ENCODE peak calls at places on chromosome 19, in nine cellular contexts. One of them, this sample, is unnamed.

GRCh38 chr19:3507371-3508120 is 1.4 kb downstream of the FZR1 start:
- DNase-seq in activated CD4-positive, alpha-beta T cell treated with anti-CD3 and anti-CD28 coated beads, Interleukin-2, amount 50 U/mL, for 48 hours: peak; percentile 38
- DNase-seq in substantia nigra: no peak
- DNase-seq in NB4: no peak
- DNase-seq in brain microvascular endothelial cell: no peak
- DNase-seq in left ventricle myocardium inferior: no peak
- DNase-seq in neural crest cell: no peak
- DNase-seq in stimulated activated CD4-positive, alpha-beta T cell treated with anti-CD3 and anti-CD28 coated beads, Interleukin-1b, Interleukin-23, amount 100 ng/mL, for 24 hours: peak; percentile 25
- DNase-seq in stromal cell of bone marrow: no peak
- DNase-seq in this sample: no peak

GRCh38 chr19:38538793-38539528 is 78.8 kb downstream of the MAP4K1 start:
- DNase-seq in activated CD4-positive, alpha-beta T cell treated with anti-CD3 and anti-CD28 coated beads, Interleukin-2, amount 50 U/mL, for 48 hours: peak; percentile 24
- DNase-seq in substantia nigra: no peak
- DNase-seq in NB4: no peak
- DNase-seq in brain microvascular endothelial cell: no peak
- DNase-seq in left ventricle myocardium inferior: no peak
- DNase-seq in neural crest cell: no peak
- DNase-seq in stimulated activated CD4-positive, alpha-beta T cell treated with anti-CD3 and anti-CD28 coated beads, Interleukin-1b, Interleukin-23, amount 100 ng/mL, for 24 hours: no peak
- DNase-seq in stromal cell of bone marrow: no peak
- DNase-seq in this sample: no peak

GRCh38 chr19:15550847-15551182 is 42.5 kb downstream of the CYP4F22 start:
- DNase-seq in activated CD4-positive, alpha-beta T cell treated with anti-CD3 and anti-CD28 coated beads, Interleukin-2, amount 50 U/mL, for 48 hours: peak; percentile 33
- DNase-seq in substantia nigra: no peak
- DNase-seq in NB4: no peak
- DNase-seq in brain microvascular endothelial cell: no peak
- DNase-seq in left ventricle myocardium inferior: no peak
- DNase-seq in neural crest cell: no peak
- DNase-seq in stimulated activated CD4-positive, alpha-beta T cell treated with anti-CD3 and anti-CD28 coated beads, Interleukin-1b, Interleukin-23, amount 100 ng/mL, for 24 hours: no peak
- DNase-seq in stromal cell of bone marrow: no peak
- DNase-seq in this sample: no peak

GRCh38 chr19:2247433-2248101 is 1.6 kb upstream of the AMH start:
- DNase-seq in activated CD4-positive, alpha-beta T cell treated with anti-CD3 and anti-CD28 coated beads, Interleukin-2, amount 50 U/mL, for 48 hours: no peak
- DNase-seq in substantia nigra: no peak
- DNase-seq in NB4: no peak
- DNase-seq in brain microvascular endothelial cell: no peak
- DNase-seq in left ventricle myocardium inferior: no peak
- DNase-seq in neural crest cell: no peak
- DNase-seq in stimulated activated CD4-positive, alpha-beta T cell treated with anti-CD3 and anti-CD28 coated beads, Interleukin-1b, Interleukin-23, amount 100 ng/mL, for 24 hours: no peak
- DNase-seq in stromal cell of bone marrow: no peak
- DNase-seq in this sample: no peak

GRCh38 chr19:18939922-18940775 is 868 bp downstream of the HOMER3 start:
- DNase-seq in activated CD4-positive, alpha-beta T cell treated with anti-CD3 and anti-CD28 coated beads, Interleukin-2, amount 50 U/mL, for 48 hours: no peak
- DNase-seq in substantia nigra: peak; percentile 50
- DNase-seq in NB4: peak; percentile 83
- DNase-seq in brain microvascular endothelial cell: no peak
- DNase-seq in left ventricle myocardium inferior: peak; percentile 46
- DNase-seq in neural crest cell: peak; percentile 35
- DNase-seq in stimulated activated CD4-positive, alpha-beta T cell treated with anti-CD3 and anti-CD28 coated beads, Interleukin-1b, Interleukin-23, amount 100 ng/mL, for 24 hours: no peak
- DNase-seq in stromal cell of bone marrow: peak; percentile 35
- DNase-seq in this sample: no peak

GRCh38 chr19:3358919-3359849 is 7.2 kb upstream of the NFIC start:
- DNase-seq in activated CD4-positive, alpha-beta T cell treated with anti-CD3 and anti-CD28 coated beads, Interleukin-2, amount 50 U/mL, for 48 hours: peak; percentile 61
- DNase-seq in substantia nigra: peak; percentile 72
- DNase-seq in NB4: peak; percentile 59
- DNase-seq in brain microvascular endothelial cell: no peak
- DNase-seq in left ventricle myocardium inferior: peak; percentile 78
- DNase-seq in neural crest cell: no peak
- DNase-seq in stimulated activated CD4-positive, alpha-beta T cell treated with anti-CD3 and anti-CD28 coated beads, Interleukin-1b, Interleukin-23, amount 100 ng/mL, for 24 hours: peak; percentile 54
- DNase-seq in stromal cell of bone marrow: no peak
- DNase-seq in this sample: no peak

GRCh38 chr19:3459322-3459881 is 20.9 kb downstream of the SMIM24 start:
- DNase-seq in activated CD4-positive, alpha-beta T cell treated with anti-CD3 and anti-CD28 coated beads, Interleukin-2, amount 50 U/mL, for 48 hours: no peak
- DNase-seq in substantia nigra: peak; percentile 74
- DNase-seq in NB4: no peak
- DNase-seq in brain microvascular endothelial cell: peak; percentile 96
- DNase-seq in left ventricle myocardium inferior: peak; percentile 91
- DNase-seq in neural crest cell: no peak
- DNase-seq in stimulated activated CD4-positive, alpha-beta T cell treated with anti-CD3 and anti-CD28 coated beads, Interleukin-1b, Interleukin-23, amount 100 ng/mL, for 24 hours: no peak
- DNase-seq in stromal cell of bone marrow: peak; percentile 86
- DNase-seq in this sample: no peak

GRCh38 chr19:1324792-1325567 is 39.3 kb downstream of the EFNA2 start:
- DNase-seq in activated CD4-positive, alpha-beta T cell treated with anti-CD3 and anti-CD28 coated beads, Interleukin-2, amount 50 U/mL, for 48 hours: peak; percentile 28
- DNase-seq in substantia nigra: peak; percentile 46
- DNase-seq in NB4: peak; percentile 74
- DNase-seq in brain microvascular endothelial cell: peak; percentile 82
- DNase-seq in left ventricle myocardium inferior: peak; percentile 39
- DNase-seq in neural crest cell: no peak
- DNase-seq in stimulated activated CD4-positive, alpha-beta T cell treated with anti-CD3 and anti-CD28 coated beads, Interleukin-1b, Interleukin-23, amount 100 ng/mL, for 24 hours: peak; percentile 14
- DNase-seq in stromal cell of bone marrow: peak; percentile 67
- DNase-seq in this sample: no peak

GRCh38 chr19:58385313-58386165 is 1.5 kb upstream of the RPS5 start:
- DNase-seq in activated CD4-positive, alpha-beta T cell treated with anti-CD3 and anti-CD28 coated beads, Interleukin-2, amount 50 U/mL, for 48 hours: no peak
- DNase-seq in substantia nigra: no peak
- DNase-seq in NB4: peak; percentile 48
- DNase-seq in brain microvascular endothelial cell: no peak
- DNase-seq in left ventricle myocardium inferior: no peak
- DNase-seq in neural crest cell: no peak
- DNase-seq in stimulated activated CD4-positive, alpha-beta T cell treated with anti-CD3 and anti-CD28 coated beads, Interleukin-1b, Interleukin-23, amount 100 ng/mL, for 24 hours: no peak
- DNase-seq in stromal cell of bone marrow: no peak
- DNase-seq in this sample: no peak

GRCh38 chr19:32345261-32346207 is at the start of gene ZNF507:
- DNase-seq in activated CD4-positive, alpha-beta T cell treated with anti-CD3 and anti-CD28 coated beads, Interleukin-2, amount 50 U/mL, for 48 hours: peak; percentile 87
- DNase-seq in substantia nigra: peak; percentile 76
- DNase-seq in NB4: peak; percentile 73
- DNase-seq in brain microvascular endothelial cell: peak; percentile 65
- DNase-seq in left ventricle myocardium inferior: peak; percentile 83
- DNase-seq in neural crest cell: peak; percentile 86
- DNase-seq in stimulated activated CD4-positive, alpha-beta T cell treated with anti-CD3 and anti-CD28 coated beads, Interleukin-1b, Interleukin-23, amount 100 ng/mL, for 24 hours: peak; percentile 80
- DNase-seq in stromal cell of bone marrow: peak; percentile 58
- DNase-seq in this sample: peak; percentile 48

GRCh38 chr19:41708481-41708880 is at the start of gene CEACAM5:
- DNase-seq in activated CD4-positive, alpha-beta T cell treated with anti-CD3 and anti-CD28 coated beads, Interleukin-2, amount 50 U/mL, for 48 hours: no peak
- DNase-seq in substantia nigra: no peak
- DNase-seq in NB4: no peak
- DNase-seq in brain microvascular endothelial cell: no peak
- DNase-seq in left ventricle myocardium inferior: no peak
- DNase-seq in neural crest cell: no peak
- DNase-seq in stimulated activated CD4-positive, alpha-beta T cell treated with anti-CD3 and anti-CD28 coated beads, Interleukin-1b, Interleukin-23, amount 100 ng/mL, for 24 hours: no peak
- DNase-seq in stromal cell of bone marrow: no peak
- DNase-seq in this sample: no peak

GRCh38 chr19:4861147-4861546 is 6.3 kb downstream of the PLIN3 start:
- DNase-seq in activated CD4-positive, alpha-beta T cell treated with anti-CD3 and anti-CD28 coated beads, Interleukin-2, amount 50 U/mL, for 48 hours: no peak
- DNase-seq in substantia nigra: no peak
- DNase-seq in NB4: no peak
- DNase-seq in brain microvascular endothelial cell: no peak
- DNase-seq in left ventricle myocardium inferior: no peak
- DNase-seq in neural crest cell: no peak
- DNase-seq in stimulated activated CD4-positive, alpha-beta T cell treated with anti-CD3 and anti-CD28 coated beads, Interleukin-1b, Interleukin-23, amount 100 ng/mL, for 24 hours: no peak
- DNase-seq in stromal cell of bone marrow: no peak
- DNase-seq in this sample: no peak

GRCh38 chr19:58409010-58409790 is 751 bp downstream of the ZNF584 start:
- DNase-seq in activated CD4-positive, alpha-beta T cell treated with anti-CD3 and anti-CD28 coated beads, Interleukin-2, amount 50 U/mL, for 48 hours: no peak
- DNase-seq in substantia nigra: no peak
- DNase-seq in NB4: peak; percentile 66
- DNase-seq in brain microvascular endothelial cell: no peak
- DNase-seq in left ventricle myocardium inferior: no peak
- DNase-seq in neural crest cell: no peak
- DNase-seq in stimulated activated CD4-positive, alpha-beta T cell treated with anti-CD3 and anti-CD28 coated beads, Interleukin-1b, Interleukin-23, amount 100 ng/mL, for 24 hours: no peak
- DNase-seq in stromal cell of bone marrow: no peak
- DNase-seq in this sample: peak; percentile 16

GRCh38 chr19:19651076-19651475 is 7.6 kb upstream of the GMIP start:
- DNase-seq in activated CD4-positive, alpha-beta T cell treated with anti-CD3 and anti-CD28 coated beads, Interleukin-2, amount 50 U/mL, for 48 hours: no peak
- DNase-seq in substantia nigra: peak; percentile 79
- DNase-seq in NB4: no peak
- DNase-seq in brain microvascular endothelial cell: no peak
- DNase-seq in left ventricle myocardium inferior: peak; percentile 59
- DNase-seq in neural crest cell: no peak
- DNase-seq in stimulated activated CD4-positive, alpha-beta T cell treated with anti-CD3 and anti-CD28 coated beads, Interleukin-1b, Interleukin-23, amount 100 ng/mL, for 24 hours: no peak
- DNase-seq in stromal cell of bone marrow: no peak
- DNase-seq in this sample: no peak

GRCh38 chr19:16143399-16144215 is at the start of gene HSH2D:
- DNase-seq in activated CD4-positive, alpha-beta T cell treated with anti-CD3 and anti-CD28 coated beads, Interleukin-2, amount 50 U/mL, for 48 hours: peak; percentile 76
- DNase-seq in substantia nigra: no peak
- DNase-seq in NB4: peak; percentile 93
- DNase-seq in brain microvascular endothelial cell: no peak
- DNase-seq in left ventricle myocardium inferior: peak; percentile 36
- DNase-seq in neural crest cell: no peak
- DNase-seq in stimulated activated CD4-positive, alpha-beta T cell treated with anti-CD3 and anti-CD28 coated beads, Interleukin-1b, Interleukin-23, amount 100 ng/mL, for 24 hours: peak; percentile 65
- DNase-seq in stromal cell of bone marrow: no peak
- DNase-seq in this sample: peak; percentile 30

GRCh38 chr19:10270180-10270615 is 722 bp upstream of the ICAM1 start:
- DNase-seq in activated CD4-positive, alpha-beta T cell treated with anti-CD3 and anti-CD28 coated beads, Interleukin-2, amount 50 U/mL, for 48 hours: peak; percentile 84
- DNase-seq in substantia nigra: peak; percentile 69
- DNase-seq in NB4: peak; percentile 100
- DNase-seq in brain microvascular endothelial cell: no peak
- DNase-seq in left ventricle myocardium inferior: peak; percentile 76
- DNase-seq in neural crest cell: no peak
- DNase-seq in stimulated activated CD4-positive, alpha-beta T cell treated with anti-CD3 and anti-CD28 coated beads, Interleukin-1b, Interleukin-23, amount 100 ng/mL, for 24 hours: peak; percentile 73
- DNase-seq in stromal cell of bone marrow: no peak
- DNase-seq in this sample: peak; percentile 93

GRCh38 chr19:24101459-24102122 is 14.6 kb downstream of the ZNF254 start:
- DNase-seq in activated CD4-positive, alpha-beta T cell treated with anti-CD3 and anti-CD28 coated beads, Interleukin-2, amount 50 U/mL, for 48 hours: no peak
- DNase-seq in substantia nigra: no peak
- DNase-seq in NB4: no peak
- DNase-seq in brain microvascular endothelial cell: peak; percentile 24
- DNase-seq in left ventricle myocardium inferior: no peak
- DNase-seq in neural crest cell: no peak
- DNase-seq in stimulated activated CD4-positive, alpha-beta T cell treated with anti-CD3 and anti-CD28 coated beads, Interleukin-1b, Interleukin-23, amount 100 ng/mL, for 24 hours: no peak
- DNase-seq in stromal cell of bone marrow: no peak
- DNase-seq in this sample: no peak

GRCh38 chr19:40798223-40798996 is 581 bp upstream of the EGLN2 start:
- DNase-seq in activated CD4-positive, alpha-beta T cell treated with anti-CD3 and anti-CD28 coated beads, Interleukin-2, amount 50 U/mL, for 48 hours: peak; percentile 100
- DNase-seq in substantia nigra: peak; percentile 100
- DNase-seq in NB4: peak; percentile 99
- DNase-seq in brain microvascular endothelial cell: peak; percentile 100
- DNase-seq in left ventricle myocardium inferior: peak; percentile 100
- DNase-seq in neural crest cell: peak; percentile 100
- DNase-seq in stimulated activated CD4-positive, alpha-beta T cell treated with anti-CD3 and anti-CD28 coated beads, Interleukin-1b, Interleukin-23, amount 100 ng/mL, for 24 hours: peak; percentile 100
- DNase-seq in stromal cell of bone marrow: peak; percentile 100
- DNase-seq in this sample: peak; percentile 88